ENCODE peak calls at places on chromosome 21, in four cellular contexts. I, B, P and C are unnamed samples.

GRCh38 chr21:38506606-38507331 is 8.5 kb upstream of the ERG start:
- DNase-seq in I (no peak), B (no peak), P (no peak), C (no peak)

GRCh38 chr21:42466700-42467612 is 29.1 kb downstream of the RSPH1 start:
- DNase-seq in I (peak; percentile 76), B (no peak), P (peak; percentile 48), C (peak; percentile 75)

GRCh38 chr21:28421716-28422480 is 570.8 kb downstream of the LTN1 start:
- DNase-seq in I (no peak), B (no peak), P (no peak), C (no peak)

GRCh38 chr21:14713109-14713508 is 167.0 kb upstream of the SAMSN1 start:
- DNase-seq in I (no peak), B (no peak), P (no peak), C (no peak)

GRCh38 chr21:36799869-36800268 is 101.0 kb downstream of the SIM2 start:
- DNase-seq in I (no peak), B (no peak), P (no peak), C (no peak)

GRCh38 chr21:36175771-36176565 is 19.3 kb downstream of the DOP1B start:
- DNase-seq in I (no peak), B (no peak), P (no peak), C (no peak)

GRCh38 chr21:22575165-22575584 is 1577.0 kb downstream of the NCAM2 start:
- DNase-seq in I (no peak), B (peak; percentile 71), P (peak; percentile 41), C (no peak)

GRCh38 chr21:15009964-15010363 is 54.8 kb downstream of the NRIP1 start:
- DNase-seq in I (no peak), B (no peak), P (no peak), C (no peak)

GRCh38 chr21:46622226-46622625 is 13.2 kb upstream of the PRMT2 start:
- DNase-seq in I (no peak), B (no peak), P (peak; percentile 19), C (no peak)

GRCh38 chr21:36125513-36126121 is 9.3 kb upstream of the CBR3 start:
- DNase-seq in I (peak; percentile 37), B (peak; percentile 60), P (peak; percentile 73), C (peak; percentile 68)

GRCh38 chr21:46441961-46442498 is 16.7 kb upstream of the DIP2A start:
- DNase-seq in I (no peak), B (no peak), P (no peak), C (no peak)

GRCh38 chr21:38775733-38776132 is 30.0 kb upstream of the ETS2 start:
- DNase-seq in I (no peak), B (no peak), P (no peak), C (no peak)

GRCh38 chr21:29237110-29238051 is 61.3 kb upstream of the BACH1 start:
- DNase-seq in I (no peak), B (no peak), P (no peak), C (peak; percentile 50)

GRCh38 chr21:28828981-28829380 is 163.7 kb downstream of the LTN1 start:
- DNase-seq in I (no peak), B (no peak), P (no peak), C (no peak)

GRCh38 chr21:39976805-39977204 is 109.6 kb downstream of the PCP4 start:
- DNase-seq in I (no peak), B (no peak), P (no peak), C (no peak)

GRCh38 chr21:16040601-16041000 is 310.8 kb downstream of the USP25 start:
- DNase-seq in I (no peak), B (no peak), P (no peak), C (no peak)

GRCh38 chr21:38997051-38997450 is 186.2 kb downstream of the PSMG1 start:
- DNase-seq in I (no peak), B (no peak), P (no peak), C (no peak)

GRCh38 chr21:39908265-39908923 is 41.2 kb downstream of the PCP4 start:
- DNase-seq in I (no peak), B (no peak), P (no peak), C (no peak)

GRCh38 chr21:26939532-26940181 is 27.2 kb downstream of the ADAMTS5 start:
- DNase-seq in I (no peak), B (no peak), P (no peak), C (no peak)

GRCh38 chr21:17793675-17794123 is 25.5 kb downstream of the C21orf91 start:
- DNase-seq in I (no peak), B (peak; percentile 39), P (no peak), C (no peak)

GRCh38 chr21:18759751-18760161 is 356.2 kb upstream of the TMPRSS15 start:
- DNase-seq in I (no peak), B (no peak), P (no peak), C (no peak)

GRCh38 chr21:40719615-40720014 is 127.3 kb downstream of the DSCAM start:
- DNase-seq in I (no peak), B (no peak), P (no peak), C (no peak)

GRCh38 chr21:22231013-22231412 is 1232.8 kb downstream of the NCAM2 start:
- DNase-seq in I (no peak), B (no peak), P (no peak), C (no peak)

GRCh38 chr21:42694751-42695150 is 41.3 kb downstream of the PDE9A start:
- DNase-seq in I (no peak), B (no peak), P (no peak), C (no peak)

GRCh38 chr21:28805885-28806284 is 186.8 kb downstream of the LTN1 start:
- DNase-seq in I (no peak), B (no peak), P (no peak), C (no peak)

GRCh38 chr21:43193651-43194302 is 25.0 kb downstream of the CRYAA start:
- DNase-seq in I (peak; percentile 61), B (peak; percentile 38), P (peak; percentile 60), C (peak; percentile 72)

GRCh38 chr21:38241029-38241740 is 15.6 kb upstream of the KCNJ15 start:
- DNase-seq in I (no peak), B (no peak), P (no peak), C (no peak)

GRCh38 chr21:42593007-42593814 is 60.2 kb upstream of the PDE9A start:
- DNase-seq in I (no peak), B (peak; percentile 95), P (peak; percentile 87), C (peak; percentile 84)

GRCh38 chr21:18249542-18250152 is 5.0 kb downstream of the CHODL start:
- DNase-seq in I (no peak), B (no peak), P (no peak), C (peak; percentile 41)

GRCh38 chr21:28518620-28519019 is 474.1 kb downstream of the LTN1 start:
- DNase-seq in I (no peak), B (no peak), P (no peak), C (peak; percentile 42)

DNA sequence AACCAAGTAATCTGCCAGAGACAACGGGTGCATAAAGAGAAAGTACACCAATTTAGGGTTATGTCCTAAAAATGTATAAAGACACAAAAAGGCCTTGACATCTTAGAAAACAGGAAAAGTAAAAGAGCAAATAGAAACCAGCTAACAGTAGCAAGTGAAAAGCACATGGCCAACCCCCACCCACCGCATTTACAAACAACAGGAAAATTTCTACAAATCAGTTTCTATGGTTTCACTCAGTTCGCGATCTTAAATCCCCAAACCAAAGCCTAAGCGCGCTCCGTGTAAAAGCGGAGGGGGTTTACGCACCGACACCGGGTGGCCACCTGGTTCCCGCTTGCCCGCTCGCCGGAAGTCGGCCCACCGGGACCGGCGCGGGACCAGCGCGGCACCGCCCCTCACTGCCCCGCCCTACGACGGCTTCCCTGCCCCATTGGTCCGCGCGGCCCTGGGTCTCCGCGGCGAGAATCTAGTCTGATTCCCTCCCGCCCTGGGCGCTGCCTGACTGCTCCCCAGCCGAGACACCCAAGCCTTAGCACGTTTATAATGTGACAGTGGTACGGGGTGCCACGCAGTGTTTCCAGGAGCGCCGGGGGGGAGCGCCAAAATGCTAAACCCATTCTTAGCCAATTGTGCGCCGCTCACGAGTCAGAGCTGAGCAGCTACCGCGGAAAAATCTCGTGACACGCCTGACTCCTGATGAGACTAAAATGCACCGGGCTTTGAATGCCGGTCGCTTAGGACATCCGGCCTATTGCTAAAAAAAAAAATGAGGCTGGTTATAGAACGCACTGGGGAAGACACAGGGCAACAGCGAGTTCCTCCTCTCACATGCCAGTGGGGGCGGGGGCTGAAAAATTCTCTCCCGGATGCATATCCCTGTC is at the start of gene GART:
- DNase-seq in I (peak; percentile 62), B (peak; percentile 88), P (peak; percentile 91), C (peak; percentile 95)
- H3K9me2 ChIP-seq in I (no peaks in the 10 kb centered on the region), B (no peaks in the 10 kb centered on the region), P (no peaks in the 10 kb centered on the region), C (no peaks in the 10 kb centered on the region)

GRCh38 chr21:34922487-34922886 is 126.6 kb downstream of the RUNX1 start:
- DNase-seq in I (no peak), B (no peak), P (no peak), C (no peak)

GRCh38 chr21:34923202-34923601 is 125.9 kb downstream of the RUNX1 start:
- DNase-seq in I (no peak), B (no peak), P (no peak), C (no peak)

GRCh38 chr21:34916446-34916845 is 132.7 kb downstream of the RUNX1 start:
- DNase-seq in I (no peak), B (no peak), P (no peak), C (no peak)

GRCh38 chr21:34921151-34921550 is 128.0 kb downstream of the RUNX1 start:
- DNase-seq in I (no peak), B (no peak), P (no peak), C (no peak)

DNA sequence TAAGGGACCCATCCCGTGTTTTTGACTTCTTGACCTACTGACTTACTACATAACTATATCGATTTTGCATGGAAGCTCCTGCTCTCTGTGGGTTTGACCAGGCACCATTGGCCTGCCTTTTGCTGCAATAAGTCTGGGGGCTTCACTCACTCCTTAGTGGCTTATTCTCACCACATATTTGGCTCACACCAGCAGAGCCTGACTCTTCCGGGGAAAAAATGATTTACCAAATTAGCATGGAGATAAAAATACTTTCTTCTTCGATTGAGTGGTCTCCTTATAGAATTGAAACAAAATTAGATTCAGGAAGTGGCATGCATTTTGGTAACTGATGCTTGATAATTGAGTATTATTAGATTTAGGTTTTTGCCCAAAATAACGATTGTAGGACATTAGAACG is 129.7 kb downstream of the RUNX1 start:
- DNase-seq in I (no peak), B (no peak), P (no peak), C (no peak)
- H4K20me1 ChIP-seq in I (no peaks in the 10 kb centered on the region), B (no peaks in the 10 kb centered on the region), P (no peaks in the 10 kb centered on the region), C (peaks cover 33% of the 10 kb centered on the region)

GRCh38 chr21:31924548-31924947 is 51.7 kb downstream of the HUNK start:
- DNase-seq in I (no peak), B (no peak), P (no peak), C (no peak)

GRCh38 chr21:31929548-31929947 is 56.7 kb downstream of the HUNK start:
- DNase-seq in I (no peak), B (no peak), P (no peak), C (no peak)

GRCh38 chr21:31927872-31928476 is 55.2 kb downstream of the HUNK start:
- DNase-seq in I (no peak), B (no peak), P (no peak), C (no peak)

GRCh38 chr21:31923756-31924155 is 50.9 kb downstream of the HUNK start:
- DNase-seq in I (no peak), B (no peak), P (no peak), C (no peak)

GRCh38 chr21:31926498-31926897 is 53.7 kb downstream of the HUNK start:
- DNase-seq in I (no peak), B (no peak), P (no peak), C (no peak)
- H3K9me2 ChIP-seq in I (no peaks in the 10 kb centered on the region), B (no peaks in the 10 kb centered on the region), P (no peaks in the 10 kb centered on the region), C (no peaks in the 10 kb centered on the region)

DNA sequence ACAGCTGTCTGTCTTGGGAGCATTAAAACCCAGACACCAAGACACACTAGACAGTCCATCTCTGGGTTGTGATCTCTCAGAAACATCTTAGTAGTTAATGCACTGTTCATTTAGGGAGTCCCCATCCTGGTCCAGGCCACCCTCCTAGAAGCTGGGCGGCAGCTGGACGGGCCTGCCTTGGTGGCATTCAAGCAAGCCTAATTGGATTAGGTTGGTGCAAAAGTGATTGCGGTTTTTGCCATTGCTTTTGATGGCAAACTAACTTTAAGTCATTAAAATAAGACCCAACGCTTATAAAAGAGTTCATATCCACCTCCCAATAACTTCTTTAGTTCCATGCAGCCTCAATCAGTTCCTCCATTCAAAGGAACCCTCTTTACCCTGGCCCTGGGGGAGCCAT is 21.7 kb downstream of the ATP5PO start:
- DNase-seq in I (no peak), B (peak; percentile 34), P (no peak), C (no peak)
- H4K20me1 ChIP-seq in I (no peaks in the 10 kb centered on the region), B (no peaks in the 10 kb centered on the region), P (no peaks in the 10 kb centered on the region), C (no peaks in the 10 kb centered on the region)